ENCODE peak calls at places on chromosomes 4 and X, in ten cellular contexts. R is stimulated activated CD8-positive, alpha-beta memory T cell treated with anti-CD3 and anti-CD28 coated beads, Interleukin-4, amount 100 ng/mL, for 24 hours; Y is sciatic nerve; L is NCI-H69; B is fibroblast of mammary gland; H is stimulated activated CD4-positive, alpha-beta T cell treated with anti-CD3 and anti-CD28 coated beads, Interleukin-15, amount 100 ng/mL, for 1 hour; M is SIG-M5; J is H4; C is COR-L47; U is HCT116. W is an unnamed sample.
A peak's percentile ranks its signal among the peaks of the same experiment; 100 is the strongest.

GRCh38 chr4:184896868-184897715 is 71.3 kb upstream of the ACSL1 start:
- DNase-seq in L (no peak), M (peak; percentile 19), U (no peak), H (no peak), Y (no peak), C (no peak), R (no peak), B (peak; percentile 40), J (no peak), W (no peak)

GRCh38 chr4:3290476-3290875 is 2.3 kb upstream of the RGS12 start:
- DNase-seq in M (no peak), R (no peak), C (no peak), U (no peak), H (no peak), J (no peak), L (no peak), B (no peak), Y (peak; percentile 44), W (no peak)

GRCh38 chrX:7690842-7691241 is 152.1 kb upstream of the VCX start:
- DNase-seq in J (no peak), L (peak; percentile 75), R (no peak), H (no peak), B (no peak), Y (no peak), C (no peak), M (no peak), U (no peak), W (no peak)

GRCh38 chr4:150962245-150962644 is 52.8 kb downstream of the LRBA start:
- DNase-seq in M (no peak), R (no peak), Y (no peak), L (no peak), J (no peak), C (no peak), B (no peak), H (no peak), U (no peak), W (no peak)

GRCh38 chr4:118398226-118399090 is 45.7 kb upstream of the PRSS12 start:
- DNase-seq in R (no peak), M (peak; percentile 1), L (peak; percentile 69), J (no peak), U (no peak), C (no peak), Y (no peak), B (no peak), H (no peak), W (no peak)

GRCh38 chr4:48660347-48660746 is 119.7 kb downstream of the FRYL start:
- DNase-seq in B (no peak), U (no peak), M (no peak), C (peak; percentile 25), R (no peak), L (peak; percentile 19), H (no peak), J (no peak), Y (no peak), W (no peak)

GRCh38 chrX:154739952-154740351 is 10.9 kb downstream of the GAB3 start:
- DNase-seq in U (no peak), Y (no peak), C (no peak), B (no peak), J (no peak), L (no peak), R (no peak), H (no peak), M (no peak), W (no peak)

GRCh38 chrX:21176927-21177571 is 197.2 kb upstream of the CNKSR2 start:
- DNase-seq in M (no peak), R (no peak), C (no peak), U (no peak), Y (no peak), B (peak; percentile 0), H (no peak), J (peak; percentile 36), L (peak; percentile 13), W (no peak)

GRCh38 chr4:56575820-56576429 is 70.3 kb downstream of the ARL9 start:
- DNase-seq in H (no peak), R (no peak), M (no peak), J (peak; percentile 39), B (peak; percentile 64), C (no peak), U (peak; percentile 36), Y (no peak), L (peak; percentile 2), W (no peak)

GRCh38 chrX:18377802-18378201 is 23.3 kb upstream of the SCML2 start:
- DNase-seq in U (peak; percentile 29), L (peak; percentile 70), H (no peak), J (peak; percentile 39), M (no peak), Y (no peak), C (peak; percentile 16), B (peak; percentile 20), R (no peak), W (no peak)

GRCh38 chr4:94519925-94520789 is 68.4 kb downstream of the PDLIM5 start:
- DNase-seq in M (no peak), C (no peak), U (no peak), J (no peak), B (no peak), R (no peak), L (peak; percentile 35), Y (no peak), H (no peak), W (no peak)

W was measured in ovary.